ENCODE peak calls at places on chromosomes 16 and 17, in seven cellular contexts. O, R, J, S, F, M and P are unnamed samples.

GRCh38 chr17:10325036-10325435 is 47.8 kb downstream of the MYH13 start:
- DNase-seq in O (no peak), R (no peak), J (no peak), S (no peak), F (no peak), M (no peak), P (no peak)

GRCh38 chr17:45646288-45646988 is 137.7 kb upstream of the CRHR1 start:
- DNase-seq in O (no peak), R (no peak), J (no peak), S (no peak), F (no peak), M (no peak), P (no peak)

GRCh38 chr17:44007346-44008204 is 3.2 kb downstream of the NAGS start:
- DNase-seq in O (no peak), R (no peak), J (no peak), S (no peak), F (no peak), M (no peak), P (no peak)

GRCh38 chr17:527247-527646 is 174.6 kb upstream of the RPH3AL start:
- DNase-seq in O (no peak), R (no peak), J (no peak), S (no peak), F (no peak), M (no peak), P (no peak)

GRCh38 chr17:81142301-81143199 is 22.8 kb upstream of the PVALEF start:
- DNase-seq in O (no peak), R (peak), J (peak), S (peak), F (peak), M (peak), P (peak)

GRCh38 chr17:48577330-48577945 is 712 bp downstream of the HOXB4 start:
- DNase-seq in O (no peak), R (no peak), J (no peak), S (no peak), F (no peak), M (no peak), P (no peak)

GRCh38 chr16:19583665-19584300 is 28.3 kb downstream of the VPS35L start:
- DNase-seq in O (no peak), R (no peak), J (no peak), S (peak), F (no peak), M (peak), P (no peak)

GRCh38 chr17:42268236-42268635 is 8.0 kb downstream of the STAT5B start:
- DNase-seq in O (no peak), R (no peak), J (no peak), S (no peak), F (no peak), M (no peak), P (no peak)

GRCh38 chr17:71849783-71850768 is 270.7 kb upstream of the SOX9 start:
- DNase-seq in O (no peak), R (no peak), J (no peak), S (no peak), F (no peak), M (no peak), P (no peak)

GRCh38 chr17:44307387-44308186 is 814 bp upstream of the RUNDC3A start:
- DNase-seq in O (no peak), R (no peak), J (no peak), S (no peak), F (no peak), M (peak), P (no peak)

GRCh38 chr17:4789951-4790704 is 1.4 kb downstream of the GLTPD2 start:
- DNase-seq in O (peak), R (peak), J (no peak), S (peak), F (peak), M (peak), P (peak)

GRCh38 chr17:40112718-40113109 is 9.1 kb upstream of the MSL1 start:
- DNase-seq in O (no peak), R (no peak), J (no peak), S (no peak), F (peak), M (no peak), P (no peak)

GRCh38 chr16:4426021-4426684 is 485 bp downstream of the DNAJA3 start:
- DNase-seq in O (no peak), R (no peak), J (no peak), S (no peak), F (no peak), M (no peak), P (no peak)

GRCh38 chr16:69865701-69866100 is 85.4 kb upstream of the CLEC18A start:
- DNase-seq in O (no peak), R (no peak), J (no peak), S (peak), F (no peak), M (no peak), P (no peak)

GRCh38 chr17:60359415-60359814 is 32.5 kb downstream of the USP32 start:
- DNase-seq in O (no peak), R (no peak), J (no peak), S (no peak), F (no peak), M (no peak), P (no peak)

GRCh38 chr16:15464401-15465186 is 30.2 kb downstream of the BMERB1 start:
- DNase-seq in O (no peak), R (no peak), J (no peak), S (no peak), F (no peak), M (no peak), P (no peak)

GRCh38 chr16:88857728-88858339 is 907 bp downstream of the TRAPPC2L start:
- DNase-seq in O (no peak), R (peak), J (no peak), S (peak), F (peak), M (peak), P (peak)

GRCh38 chr16:46908540-46909372 is 24.6 kb downstream of the GPT2 start:
- DNase-seq in O (no peak), R (peak), J (peak), S (peak), F (no peak), M (peak), P (no peak)

GRCh38 chr16:85640254-85640558 is 27.1 kb downstream of the GSE1 start:
- DNase-seq in O (no peak), R (no peak), J (no peak), S (no peak), F (no peak), M (no peak), P (no peak)

GRCh38 chr16:85490971-85491771 is 122.0 kb upstream of the GSE1 start:
- DNase-seq in O (no peak), R (peak), J (no peak), S (peak), F (no peak), M (no peak), P (peak)

GRCh38 chr17:2085648-2085949 is 30.7 kb downstream of the HIC1 start:
- DNase-seq in O (no peak), R (no peak), J (no peak), S (no peak), F (no peak), M (no peak), P (no peak)

GRCh38 chr16:62208934-62209333 is 172.7 kb upstream of the CDH8 start:
- DNase-seq in O (no peak), R (no peak), J (no peak), S (no peak), F (no peak), M (no peak), P (no peak)
- TF ChIP-seq POLR2AphosphoS5 in O (no peak), R (no peak), J (no peak), S (no peak), F (no peak), M (no peak), P (no peak)

DNA sequence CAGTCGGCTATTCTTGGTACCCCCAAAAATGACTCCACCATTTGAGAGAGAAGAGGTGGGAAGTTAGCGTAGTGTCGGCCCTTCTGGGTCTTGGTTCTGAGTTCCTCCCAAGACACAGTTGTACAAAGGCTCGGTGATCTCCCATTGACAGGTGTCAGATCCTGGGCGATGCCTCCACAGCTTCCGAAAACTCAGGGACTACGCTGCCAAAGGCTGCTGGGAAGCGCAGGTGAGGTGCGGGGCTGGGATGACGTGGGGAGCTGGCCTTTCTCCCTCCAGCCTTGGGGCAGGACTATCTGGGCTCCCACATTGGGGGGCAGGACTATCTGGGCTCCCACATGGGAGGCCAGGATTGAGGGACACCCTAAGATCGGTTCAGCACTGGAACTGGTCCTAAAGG is 10.4 kb downstream of the CCNF start:
- DNase-seq in O (no peak), R (no peak), J (no peak), S (no peak), F (no peak), M (no peak), P (no peak)
- TF ChIP-seq POLR2AphosphoS5 in O (no peak), R (no peak), J (no peak), S (no peak), F (no peak), M (no peak), P (no peak)

GRCh38 chr16:25748099-25748654 is 56.4 kb downstream of the HS3ST4 start:
- DNase-seq in O (no peak), R (no peak), J (no peak), S (no peak), F (no peak), M (no peak), P (no peak)
- TF ChIP-seq POLR2AphosphoS5 in O (no peak), R (no peak), J (no peak), S (no peak), F (no peak), M (no peak), P (no peak)

GRCh38 chr17:29929006-29929543 is 953 bp downstream of the SSH2 start:
- DNase-seq in O (no peak), R (no peak), J (no peak), S (peak), F (no peak), M (peak), P (no peak)

GRCh38 chr17:29933379-29933778 is 3.4 kb upstream of the SSH2 start:
- DNase-seq in O (no peak), R (no peak), J (no peak), S (no peak), F (no peak), M (no peak), P (no peak)

GRCh38 chr17:29929544-29930398 is at the start of gene SSH2:
- DNase-seq in O (peak), R (peak), J (no peak), S (peak), F (peak), M (peak), P (peak)

GRCh38 chr17:29930399-29931010 is 477 bp upstream of the SSH2 start:
- DNase-seq in O (no peak), R (no peak), J (no peak), S (no peak), F (no peak), M (peak), P (no peak)

GRCh38 chr17:29931253-29931932 is 1.4 kb upstream of the SSH2 start:
- DNase-seq in O (no peak), R (peak), J (peak), S (peak), F (no peak), M (peak), P (no peak)
- TF ChIP-seq POLR2AphosphoS5 in O (no peak), R (no peak), J (peak), S (no peak), F (no peak), M (peak), P (no peak)

GRCh38 chr16:65119905-65120341 is 1.9 kb downstream of the CDH11 start:
- DNase-seq in O (peak), R (no peak), J (no peak), S (no peak), F (no peak), M (no peak), P (no peak)
- TF ChIP-seq POLR2AphosphoS5 in O (peak), R (no peak), J (no peak), S (no peak), F (no peak), M (no peak), P (no peak)

GRCh38 chr16:10919003-10919351 is 23.3 kb downstream of the DEXI start:
- DNase-seq in O (no peak), R (no peak), J (no peak), S (no peak), F (no peak), M (no peak), P (no peak)

GRCh38 chr16:10922328-10923145 is 19.7 kb downstream of the DEXI start:
- DNase-seq in O (no peak), R (no peak), J (no peak), S (no peak), F (no peak), M (no peak), P (no peak)

GRCh38 chr16:10923146-10923649 is 19.1 kb downstream of the DEXI start:
- DNase-seq in O (no peak), R (no peak), J (no peak), S (no peak), F (no peak), M (no peak), P (no peak)

GRCh38 chr16:10921536-10922327 is 20.5 kb downstream of the DEXI start:
- DNase-seq in O (no peak), R (no peak), J (no peak), S (no peak), F (no peak), M (no peak), P (no peak)

DNA sequence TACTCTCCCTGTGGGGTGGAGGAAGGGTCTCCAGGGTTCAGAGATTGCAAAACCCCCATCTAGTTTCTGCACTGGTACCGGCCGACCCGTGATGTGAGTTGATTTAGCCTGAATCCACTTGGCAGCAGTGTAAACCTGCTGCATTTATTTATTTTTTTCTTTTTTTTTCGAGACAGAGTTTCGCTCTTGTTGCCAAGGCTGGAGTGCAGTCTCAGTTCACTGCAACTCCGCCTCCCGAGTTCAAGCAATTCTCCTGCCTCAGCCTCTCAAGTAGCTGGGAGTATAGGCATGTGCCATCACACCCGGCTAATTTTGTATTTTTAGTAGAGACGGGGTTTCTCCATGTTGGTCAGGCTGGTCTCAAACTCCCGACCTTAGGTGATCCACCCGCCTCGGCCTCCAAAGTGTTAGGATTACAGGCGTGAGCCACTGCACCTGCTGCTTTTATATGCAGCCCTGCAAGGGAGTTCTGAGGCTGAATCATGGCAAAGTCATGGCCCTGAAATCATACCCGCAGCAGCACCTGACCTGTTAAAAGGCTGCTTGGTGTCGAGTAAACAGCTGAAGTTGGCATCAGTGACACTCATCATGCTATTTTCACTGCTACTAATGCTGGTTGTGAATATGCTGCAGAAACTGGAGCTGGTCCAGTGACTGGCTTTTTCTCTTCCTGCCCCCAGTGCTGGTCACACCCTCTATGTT is 21.4 kb downstream of the DEXI start:
- DNase-seq in O (no peak), R (no peak), J (no peak), S (no peak), F (no peak), M (no peak), P (no peak)
- TF ChIP-seq POLR2AphosphoS5 in O (no peak), R (no peak), J (no peak), S (no peak), F (no peak), M (no peak), P (no peak)